ENCODE peak calls at places on chromosomes 6 and 20, in nine cellular contexts. T is cardiac muscle cell, F is neuronal stem cell, X is IMR-90, J is body of pancreas, U is stomach, Q is endodermal cell, L is ascending aorta, A is SJSA1. C is an unnamed sample.

GRCh38 chr6:159151266-159151855 is 17.8 kb upstream of the FNDC1 start:
- DNase-seq in T (peak; percentile 59), F (no peak), X (peak; percentile 58), J (peak; percentile 47), U (peak; percentile 61), Q (peak; percentile 77), L (peak; percentile 73), A (peak; percentile 58), C (peak; percentile 28)

GRCh38 chr6:18390476-18390875 is 3.3 kb downstream of the RNF144B start:
- DNase-seq in T (no peak), F (no peak), X (no peak), J (no peak), U (no peak), Q (no peak), L (no peak), A (no peak), C (no peak)

GRCh38 chr6:161044335-161044734 is 52.8 kb downstream of the MAP3K4 start:
- DNase-seq in T (no peak), F (no peak), X (peak; percentile 16), J (no peak), U (no peak), Q (no peak), L (no peak), A (no peak), C (no peak)

GRCh38 chr6:109526905-109527628 is 44.0 kb upstream of the ZBTB24 start:
- DNase-seq in T (peak; percentile 81), F (peak; percentile 61), X (peak; percentile 69), J (peak; percentile 37), U (peak; percentile 33), Q (peak; percentile 88), L (no peak), A (peak; percentile 49), C (no peak)

GRCh38 chr6:55469829-55470438 is 109.1 kb downstream of the HMGCLL1 start:
- DNase-seq in T (no peak), F (no peak), X (no peak), J (no peak), U (no peak), Q (no peak), L (no peak), A (no peak), C (no peak)

GRCh38 chr6:116189472-116189871 is 63.5 kb upstream of the COL10A1 start:
- DNase-seq in T (no peak), F (no peak), X (no peak), J (no peak), U (no peak), Q (no peak), L (no peak), A (no peak), C (no peak)

GRCh38 chr6:51513891-51514290 is 573.5 kb downstream of the PKHD1 start:
- DNase-seq in T (no peak), F (peak; percentile 14), X (no peak), J (peak; percentile 17), U (no peak), Q (no peak), L (no peak), A (no peak), C (no peak)

GRCh38 chr6:20879526-20879925 is 345.3 kb downstream of the CDKAL1 start:
- DNase-seq in T (peak; percentile 7), F (no peak), X (no peak), J (no peak), U (no peak), Q (no peak), L (no peak), A (no peak), C (no peak)

GRCh38 chr6:140436023-140436811 is 1061.8 kb upstream of the CITED2 start:
- DNase-seq in T (peak; percentile 79), F (peak; percentile 29), X (peak; percentile 67), J (no peak), U (no peak), Q (peak; percentile 51), L (no peak), A (peak; percentile 69), C (no peak)

GRCh38 chr6:100346828-100347227 is 117.9 kb downstream of the SIM1 start:
- DNase-seq in T (no peak), F (no peak), X (peak; percentile 76), J (no peak), U (no peak), Q (no peak), L (no peak), A (no peak), C (no peak)

GRCh38 chr6:5671162-5671561 is 335.6 kb downstream of the NRN1 start:
- DNase-seq in T (no peak), F (no peak), X (peak; percentile 71), J (no peak), U (no peak), Q (peak; percentile 42), L (no peak), A (no peak), C (no peak)

GRCh38 chr20:8152847-8153246 is 20.8 kb downstream of the PLCB1 start:
- DNase-seq in T (no peak), F (no peak), X (no peak), J (no peak), U (no peak), Q (no peak), L (no peak), A (no peak), C (no peak)

GRCh38 chr20:8152183-8152582 is 20.1 kb downstream of the PLCB1 start:
- DNase-seq in T (no peak), F (no peak), X (peak; percentile 65), J (no peak), U (no peak), Q (no peak), L (no peak), A (no peak), C (no peak)

GRCh38 chr20:8153281-8153908 is 21.3 kb downstream of the PLCB1 start:
- DNase-seq in T (peak; percentile 49), F (no peak), X (peak; percentile 27), J (no peak), U (no peak), Q (no peak), L (no peak), A (no peak), C (no peak)

GRCh38 chr20:8150591-8150990 is 18.5 kb downstream of the PLCB1 start:
- DNase-seq in T (no peak), F (no peak), X (no peak), J (no peak), U (no peak), Q (no peak), L (no peak), A (no peak), C (no peak)

GRCh38 chr20:8151371-8151770 is 19.3 kb downstream of the PLCB1 start:
- DNase-seq in T (no peak), F (no peak), X (no peak), J (no peak), U (no peak), Q (no peak), L (no peak), A (no peak), C (no peak)
- H3K4me1 ChIP-seq in T (peaks cover 9% of the 10 kb centered on the region), F (no peaks in the 10 kb centered on the region), X (peaks cover 9% of the 10 kb centered on the region), J (peaks cover 37% of the 10 kb centered on the region), U (peaks cover 21% of the 10 kb centered on the region), Q (no peaks in the 10 kb centered on the region), L (no peaks in the 10 kb centered on the region), A (no peaks in the 10 kb centered on the region), C (peaks cover 82% of the 10 kb centered on the region)

GRCh38 chr20:60313609-60314008 is 355.4 kb downstream of the CDH26 start:
- DNase-seq in T (no peak), F (no peak), X (no peak), J (no peak), U (no peak), Q (no peak), L (no peak), A (no peak), C (no peak)
- H3K9me3 ChIP-seq in T (no peaks in the 10 kb centered on the region), F (no peaks in the 10 kb centered on the region), X (peaks cover 7% of the 10 kb centered on the region), J (no peaks in the 10 kb centered on the region), U (no peaks in the 10 kb centered on the region), Q (no peaks in the 10 kb centered on the region), L (no peaks in the 10 kb centered on the region), A (no peaks in the 10 kb centered on the region), C (no peaks in the 10 kb centered on the region)

GRCh38 chr6:113876654-113877053 is 19.5 kb downstream of the MARCKS start:
- DNase-seq in T (no peak), F (no peak), X (peak; percentile 13), J (no peak), U (no peak), Q (no peak), L (no peak), A (no peak), C (no peak)

GRCh38 chr6:113871975-113872374 is 14.8 kb downstream of the MARCKS start:
- DNase-seq in T (no peak), F (no peak), X (no peak), J (no peak), U (no peak), Q (no peak), L (no peak), A (no peak), C (no peak)

GRCh38 chr6:113875470-113875869 is 18.3 kb downstream of the MARCKS start:
- DNase-seq in T (no peak), F (no peak), X (peak; percentile 76), J (no peak), U (no peak), Q (no peak), L (no peak), A (no peak), C (no peak)

GRCh38 chr6:113870917-113871316 is 13.8 kb downstream of the MARCKS start:
- DNase-seq in T (no peak), F (no peak), X (peak; percentile 61), J (no peak), U (no peak), Q (no peak), L (no peak), A (no peak), C (no peak)

DNA sequence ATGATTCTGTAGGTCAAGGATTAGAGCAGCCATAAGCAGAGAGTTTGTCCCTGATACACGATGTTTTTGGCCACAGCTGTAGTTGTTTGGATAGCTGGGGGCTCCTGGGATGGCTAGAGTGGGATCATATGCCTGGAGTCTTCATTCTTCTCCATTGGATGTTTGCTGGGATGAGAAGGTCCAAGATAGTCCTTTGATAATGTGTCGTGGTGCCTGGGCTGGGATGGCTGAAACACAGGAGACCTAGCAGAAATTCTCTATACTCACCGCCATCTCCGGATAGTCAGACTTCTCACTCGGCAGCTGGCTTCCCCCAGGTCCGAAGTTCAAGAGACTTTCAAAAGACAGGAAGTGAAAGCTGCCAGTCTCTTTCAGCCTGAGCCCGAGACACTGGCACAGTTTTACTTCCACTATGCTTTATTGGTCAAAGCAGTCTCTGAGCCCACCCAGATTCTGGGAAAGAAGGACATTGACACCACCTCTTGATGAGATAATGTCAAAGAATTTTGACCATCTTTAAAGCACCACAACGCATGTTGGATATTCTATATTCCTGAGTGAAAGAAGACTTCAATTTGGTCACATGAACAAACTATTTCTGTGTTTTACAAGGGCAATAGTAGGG is 16.0 kb downstream of the MARCKS start:
- DNase-seq in T (no peak), F (no peak), X (no peak), J (peak; percentile 70), U (peak; percentile 76), Q (no peak), L (peak; percentile 72), A (no peak), C (peak; percentile 38)
- H3K4me3 ChIP-seq in T (no peak overlapping the region), F (no peak overlapping the region), X (no peak overlapping the region), J (no peak overlapping the region), U (peak overlapping the region; percentile 35), Q (no peak overlapping the region), L (peak overlapping the region; percentile 47), A (no peak overlapping the region), C (peak overlapping the region; percentile 26)

DNA sequence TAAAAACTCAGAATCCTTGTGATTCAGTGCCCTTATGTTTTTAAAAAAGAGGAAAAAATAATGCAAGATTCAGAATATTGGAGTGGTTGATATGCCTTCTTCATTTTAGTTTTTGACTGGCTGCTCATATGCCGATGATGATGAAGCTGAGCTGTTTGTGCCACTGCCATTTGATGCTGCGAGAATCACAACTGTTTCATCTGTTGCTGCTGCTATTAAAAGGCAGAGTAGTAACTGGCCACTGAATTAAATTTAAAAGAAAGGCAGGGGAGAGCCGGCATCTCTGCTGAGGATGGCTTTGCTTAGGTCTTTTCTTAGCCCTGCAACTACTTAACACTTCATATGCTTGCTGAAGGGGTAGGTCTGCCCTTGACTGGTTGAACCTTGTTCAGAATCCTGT is 33.1 kb downstream of the CDS2 start:
- DNase-seq in T (no peak), F (no peak), X (no peak), J (no peak), U (no peak), Q (no peak), L (no peak), A (no peak), C (no peak)
- H3K4me1 ChIP-seq in T (no peaks in the 10 kb centered on the region), F (no peaks in the 10 kb centered on the region), X (peaks cover 11% of the 10 kb centered on the region), J (no peaks in the 10 kb centered on the region), U (no peaks in the 10 kb centered on the region), Q (no peaks in the 10 kb centered on the region), L (no peaks in the 10 kb centered on the region), A (peaks cover 20% of the 10 kb centered on the region), C (peaks cover 91% of the 10 kb centered on the region)